ENCODE peak calls at places on chromosomes 2 and 18, in eight cellular contexts. R is HT1080, D is heart right ventricle, G is epithelial cell of esophagus, M is COR-L47, J is GM13977, W is T follicular helper cell, U is cardiac fibroblast. X is an unnamed sample.

GRCh38 chr18:13565228-13565627 is 161.1 kb downstream of the FAM210A start:
- DNase-seq in R (no peak), D (peak), G (no peak), M (no peak), J (no peak), W (no peak), U (no peak), X (no peak)

GRCh38 chr2:41736105-41736567 is 311.7 kb upstream of the PKDCC start:
- DNase-seq in R (peak), D (no peak), G (peak), M (no peak), J (peak), W (no peak), U (no peak), X (peak)

GRCh38 chr2:5915926-5916325 is 223.7 kb downstream of the SOX11 start:
- DNase-seq in R (peak), D (no peak), G (peak), M (peak), J (no peak), W (no peak), U (no peak), X (no peak)

GRCh38 chr2:36453652-36454051 is 98.1 kb downstream of the CRIM1 start:
- DNase-seq in R (no peak), D (no peak), G (no peak), M (no peak), J (no peak), W (no peak), U (no peak), X (no peak)

GRCh38 chr2:238123991-238124470 is 14.4 kb upstream of the KLHL30 start:
- DNase-seq in R (no peak), D (peak), G (no peak), M (no peak), J (no peak), W (no peak), U (no peak), X (no peak)

GRCh38 chr18:52499646-52500045 is 159.6 kb downstream of the DCC start:
- DNase-seq in R (peak), D (no peak), G (no peak), M (peak), J (no peak), W (no peak), U (no peak), X (no peak)

GRCh38 chr18:37403100-37403781 is 162.4 kb downstream of the CELF4 start:
- DNase-seq in R (peak), D (peak), G (peak), M (peak), J (no peak), W (no peak), U (peak), X (no peak)

GRCh38 chr2:20424300-20425290 is 22.3 kb upstream of the RHOB start:
- DNase-seq in R (peak), D (peak), G (peak), M (no peak), J (peak), W (no peak), U (peak), X (peak)

GRCh38 chr2:236679906-236680305 is 110.3 kb downstream of the ACKR3 start:
- DNase-seq in R (peak), D (no peak), G (peak), M (no peak), J (no peak), W (no peak), U (peak), X (no peak)

GRCh38 chr2:181046833-181047232 is 66.4 kb downstream of the UBE2E3 start:
- DNase-seq in R (no peak), D (no peak), G (no peak), M (no peak), J (no peak), W (no peak), U (no peak), X (no peak)

GRCh38 chr2:198144621-198145020 is 340.2 kb downstream of the PLCL1 start:
- DNase-seq in R (no peak), D (no peak), G (no peak), M (no peak), J (no peak), W (no peak), U (no peak), X (no peak)

GRCh38 chr18:41940506-41941215 is 14.4 kb upstream of the PIK3C3 start:
- DNase-seq in R (peak), D (no peak), G (peak), M (no peak), J (no peak), W (no peak), U (peak), X (no peak)

X was measured in GM13976.